ENCODE peak calls at places on chromosomes 4 and X, in five cellular contexts. W is DND-41; P is stimulated activated naive CD4-positive, alpha-beta T cell treated with Interleukin-2 at 50 U/mL for 16 hours; E is stimulated activated CD4-positive, alpha-beta T cell treated with anti-CD3 and anti-CD28 coated beads, Interleukin-12 subunit alpha, Interleukin-12 subunit beta, amount 100 ng/mL, for 4 hours; X is neuronal stem cell. V is an unnamed sample.

GRCh38 chrX:19237919-19238318 is 105.8 kb upstream of the PDHA1 start:
- DNase-seq in W (no peak), P (no peak), E (no peak), X (no peak), V (no peak)

GRCh38 chr4:109955146-109955545 is 42.5 kb downstream of the EGF start:
- DNase-seq in P (no peak), E (no peak), W (no peak), X (no peak), V (no peak)

GRCh38 chr4:144689125-144689524 is 43.2 kb downstream of the HHIP start:
- DNase-seq in E (no peak), X (no peak), P (no peak), W (no peak), V (no peak)

GRCh38 chr4:14234330-14234729 is 606.8 kb upstream of the BOD1L1 start:
- DNase-seq in E (no peak), X (no peak), W (no peak), P (no peak), V (no peak)

GRCh38 chr4:30714408-30715031 is 5.6 kb upstream of the PCDH7 start:
- DNase-seq in W (no peak), X (peak), P (no peak), E (no peak), V (peak)

GRCh38 chrX:150897371-150898319 is 823 bp downstream of the CD99L2 start:
- DNase-seq in X (no peak), W (peak), E (peak), P (peak), V (no peak)

GRCh38 chrX:110013968-110014367 is 11.1 kb downstream of the TMEM164 start:
- DNase-seq in X (no peak), W (no peak), E (no peak), P (no peak), V (no peak)

GRCh38 chr4:73021634-73022033 is 47.9 kb downstream of the COX18 start:
- DNase-seq in X (no peak), P (no peak), W (no peak), E (no peak), V (no peak)

GRCh38 chr4:113941836-113942235 is 37.6 kb downstream of the ARSJ start:
- DNase-seq in X (no peak), P (no peak), E (no peak), W (no peak), V (no peak)

GRCh38 chrX:11533211-11533651 is 132.5 kb downstream of the ARHGAP6 start:
- DNase-seq in W (no peak), P (no peak), E (no peak), X (peak), V (peak)

GRCh38 chr4:106763044-106763443 is 273.1 kb downstream of the DKK2 start:
- DNase-seq in E (no peak), P (no peak), X (peak), W (no peak), V (peak)

GRCh38 chr4:128528793-128529553 is 241.4 kb upstream of the PGRMC2 start:
- DNase-seq in W (no peak), X (peak), P (no peak), E (no peak), V (peak)

GRCh38 chrX:103220511-103221406 is 5.9 kb downstream of the BEX4 start:
- DNase-seq in W (no peak), X (no peak), P (no peak), E (no peak), V (no peak)

GRCh38 chrX:50799531-50799961 is 14.4 kb downstream of the SHROOM4 start:
- DNase-seq in P (no peak), X (no peak), E (no peak), W (no peak), V (no peak)

GRCh38 chrX:140057001-140057411 is 91.7 kb upstream of the CXorf66 start:
- DNase-seq in P (peak), E (peak), X (peak), W (peak), V (peak)

V was measured in HFF-Myc.